ENCODE peak calls at places on chromosomes 16 and 17, in nine cellular contexts. T is LHCN-M2; E is NCI-H2029; Y is astrocyte of the spinal cord; P is T-helper 2 cell; A is psoas muscle; R is activated naive CD8-positive, alpha-beta T cell treated with anti-CD3 and anti-CD28 coated beads, Interleukin-2, amount 50 U/mL, for 24 hours; O is stimulated activated CD4-positive, alpha-beta T cell treated with anti-CD3 and anti-CD28 coated beads, Interleukin-4, amount 100 ng/mL, for 48 hours; V is epithelial cell of prostate. C is an unnamed sample.
A peak's percentile ranks its signal among the peaks of the same experiment; 100 is the strongest.

GRCh38 chr17:179721-180379 is 1.6 kb downstream of the DOC2B start:
- DNase-seq in P (no peak), O (no peak), A (no peak), T (no peak), E (no peak), R (no peak), V (no peak), Y (no peak), C (no peak)

GRCh38 chr17:48023408-48024148 is 14.0 kb downstream of the COPZ2 start:
- DNase-seq in A (peak; percentile 89), V (no peak), T (peak; percentile 83), E (peak; percentile 56), O (no peak), Y (peak; percentile 59), R (peak; percentile 69), P (no peak), C (no peak)

GRCh38 chr17:15083225-15083624 is 181.9 kb downstream of the PMP22 start:
- DNase-seq in A (no peak), O (no peak), R (no peak), Y (no peak), V (no peak), P (no peak), E (no peak), T (no peak), C (no peak)

GRCh38 chr17:51805220-51805619 is 353.3 kb downstream of the CA10 start:
- DNase-seq in A (no peak), E (no peak), O (no peak), R (no peak), Y (no peak), V (no peak), T (no peak), P (no peak), C (no peak)

GRCh38 chr16:55426865-55427484 is 52.0 kb upstream of the MMP2 start:
- DNase-seq in R (no peak), E (peak; percentile 12), T (no peak), Y (no peak), V (no peak), A (no peak), P (no peak), O (no peak), C (no peak)

GRCh38 chr16:81956213-81956948 is 54.9 kb downstream of the SDR42E1 start:
- DNase-seq in R (no peak), O (no peak), Y (no peak), V (peak; percentile 12), A (no peak), T (peak; percentile 14), P (no peak), E (no peak), C (no peak)

GRCh38 chr17:42122371-42123303 is at the start of gene HSPB9:
- DNase-seq in Y (no peak), V (no peak), A (peak; percentile 58), T (no peak), P (no peak), R (no peak), O (no peak), E (peak; percentile 63), C (no peak)

GRCh38 chr16:74736531-74737157 is 36.0 kb upstream of the MLKL start:
- DNase-seq in R (no peak), Y (no peak), E (no peak), O (no peak), A (no peak), V (no peak), T (no peak), P (no peak), C (no peak)

GRCh38 chr16:12330541-12330940 is 354.0 kb downstream of the SNX29 start:
- DNase-seq in R (no peak), T (no peak), E (no peak), A (no peak), O (no peak), Y (no peak), P (no peak), V (no peak), C (no peak)

GRCh38 chr16:49557070-49557446 is 183.5 kb downstream of the C16orf78 start:
- DNase-seq in A (no peak), Y (no peak), V (no peak), O (no peak), R (no peak), E (no peak), P (no peak), T (no peak), C (no peak)

GRCh38 chr16:28491080-28491969 is 549 bp downstream of the CLN3 start:
- DNase-seq in Y (peak; percentile 1), P (no peak), T (no peak), E (no peak), V (no peak), O (no peak), R (peak; percentile 36), A (peak; percentile 44), C (no peak)

GRCh38 chr16:10571354-10571753 is 9.0 kb downstream of the EMP2 start:
- DNase-seq in V (no peak), O (no peak), P (no peak), Y (no peak), T (peak; percentile 36), A (no peak), E (no peak), R (no peak), C (no peak)

GRCh38 chr16:56773531-56773930 is 43.6 kb downstream of the NUP93 start:
- DNase-seq in E (no peak), A (no peak), P (no peak), V (no peak), T (no peak), O (no peak), R (no peak), Y (no peak), C (no peak)

GRCh38 chr17:50604470-50604869 is 30.2 kb upstream of the ABCC3 start:
- DNase-seq in T (no peak), R (no peak), V (no peak), P (no peak), O (no peak), Y (peak; percentile 52), E (peak; percentile 57), A (peak; percentile 65), C (no peak)

GRCh38 chr17:17785407-17785806 is 51.4 kb downstream of the SREBF1 start:
- DNase-seq in O (no peak), V (no peak), Y (no peak), P (no peak), T (no peak), E (no peak), A (peak; percentile 17), R (no peak), C (no peak)

GRCh38 chr16:24511801-24512200 is 27.6 kb upstream of the RBBP6 start:
- DNase-seq in E (no peak), P (no peak), A (no peak), O (no peak), R (no peak), V (no peak), Y (no peak), T (no peak), C (no peak)

GRCh38 chr17:44097110-44097810 is 26.2 kb downstream of the HDAC5 start:
- DNase-seq in P (no peak), V (no peak), A (peak; percentile 71), T (peak; percentile 59), O (no peak), Y (peak; percentile 75), R (no peak), E (no peak), C (no peak)

GRCh38 chr17:53516643-53517042 is 306.1 kb upstream of the KIF2B start:
- DNase-seq in Y (peak; percentile 26), R (no peak), O (no peak), E (no peak), V (no peak), T (peak; percentile 59), P (no peak), A (no peak), C (no peak)

GRCh38 chr16:47970291-47970931 is 185.4 kb downstream of the ABCC12 start:
- DNase-seq in E (no peak), A (no peak), O (no peak), R (no peak), P (no peak), T (peak; percentile 45), V (no peak), Y (peak; percentile 61), C (no peak)

GRCh38 chr17:64532409-64532808 is 25.6 kb downstream of the CEP95 start:
- DNase-seq in V (no peak), E (no peak), A (no peak), P (no peak), Y (no peak), R (no peak), O (no peak), T (no peak), C (no peak)

C was measured in GM19239.